ENCODE peak calls at places on chromosomes 5 and 9, in ten cellular contexts. Q, M, V, J, U, W, I, C, B and G are unnamed samples.

GRCh38 chr9:112754578-112754977 is 4.0 kb downstream of the SNX30 start:
- DNase-seq in V (no peak), W (no peak), Q (no peak), U (no peak), B (no peak), I (no peak), M (no peak), J (no peak), C (no peak), G (no peak)

GRCh38 chr5:42949348-42950090 is 90.6 kb downstream of the ANXA2R start:
- DNase-seq in C (no peak), U (peak), Q (peak), V (peak), B (peak), M (peak), I (peak), W (peak), J (peak), G (no peak)

GRCh38 chr9:96482471-96482870 is 32.5 kb downstream of the HABP4 start:
- DNase-seq in Q (no peak), W (no peak), U (no peak), B (no peak), V (no peak), M (no peak), J (no peak), I (no peak), C (no peak), G (no peak)

GRCh38 chr5:108382784-108383358 is 973 bp upstream of the FBXL17 start:
- DNase-seq in V (no peak), B (no peak), J (peak), M (peak), Q (no peak), U (no peak), I (peak), C (no peak), W (no peak), G (no peak)

GRCh38 chr5:176188085-176188484 is 50.1 kb upstream of the SIMC1 start:
- DNase-seq in B (no peak), J (no peak), M (no peak), W (no peak), V (no peak), C (no peak), U (no peak), Q (no peak), I (no peak), G (no peak)

GRCh38 chr9:1732670-1733069 is 282.5 kb upstream of the SMARCA2 start:
- DNase-seq in B (no peak), M (no peak), V (no peak), J (no peak), W (no peak), Q (no peak), I (no peak), U (no peak), C (no peak), G (no peak)

GRCh38 chr5:148145916-148146315 is 22.4 kb upstream of the SPINK14 start:
- DNase-seq in Q (no peak), I (peak), C (no peak), M (peak), W (no peak), U (no peak), V (peak), J (peak), B (peak), G (peak)

GRCh38 chr5:55134053-55134722 is 25.8 kb upstream of the GPX8 start:
- DNase-seq in J (no peak), B (no peak), M (no peak), V (no peak), W (no peak), C (no peak), I (no peak), Q (no peak), U (no peak), G (no peak)

GRCh38 chr5:86979801-86980510 is 287.7 kb upstream of the RASA1 start:
- DNase-seq in Q (no peak), I (peak), J (no peak), V (no peak), C (no peak), B (peak), U (peak), M (no peak), W (no peak), G (no peak)

GRCh38 chr9:133356391-133357091 is at the start of the genes SURF1 and SURF2:
- DNase-seq in V (peak), W (peak), Q (peak), U (no peak), C (peak), M (peak), I (peak), J (peak), B (peak), G (peak)

GRCh38 chr5:135339189-135339588 is 59.8 kb downstream of the MACROH2A1 start:
- DNase-seq in I (no peak), U (no peak), Q (no peak), B (no peak), W (peak), M (no peak), V (no peak), C (no peak), J (no peak), G (no peak)

GRCh38 chr5:125914471-125914870 is 508.7 kb upstream of the GRAMD2B start:
- DNase-seq in B (no peak), J (no peak), U (no peak), C (no peak), W (no peak), V (no peak), M (no peak), I (no peak), Q (no peak), G (no peak)

GRCh38 chr9:32264171-32264862 is 120.1 kb upstream of the ACO1 start:
- DNase-seq in I (peak), U (no peak), V (no peak), J (no peak), M (no peak), W (no peak), B (peak), Q (no peak), C (no peak), G (no peak)

GRCh38 chr5:149264432-149265069 is 7.1 kb upstream of the AFAP1L1 start:
- DNase-seq in U (no peak), M (peak), J (peak), I (peak), V (peak), Q (no peak), W (no peak), C (no peak), B (peak), G (no peak)

GRCh38 chr5:76990899-76991475 is 38.1 kb downstream of the CRHBP start:
- DNase-seq in Q (no peak), C (no peak), W (no peak), J (no peak), I (no peak), M (no peak), V (no peak), B (no peak), U (no peak), G (no peak)

GRCh38 chr5:158751961-158752655 is 347.6 kb downstream of the EBF1 start:
- DNase-seq in I (no peak), B (no peak), Q (no peak), U (no peak), V (no peak), M (no peak), J (no peak), C (no peak), W (no peak), G (no peak)

GRCh38 chr5:9165567-9165966 is 380.3 kb downstream of the SEMA5A start:
- DNase-seq in B (no peak), C (no peak), U (no peak), J (no peak), I (no peak), V (no peak), Q (no peak), W (no peak), M (no peak), G (no peak)

GRCh38 chr5:53970510-53970909 is 339.9 kb downstream of the ARL15 start:
- DNase-seq in C (no peak), U (no peak), Q (no peak), W (no peak), I (no peak), J (no peak), V (no peak), M (no peak), B (no peak), G (no peak)

GRCh38 chr5:172430354-172430753 is 24.0 kb downstream of the SH3PXD2B start:
- DNase-seq in C (peak), V (no peak), Q (no peak), W (no peak), J (no peak), M (no peak), U (no peak), I (no peak), B (no peak), G (no peak)

GRCh38 chr5:171484460-171484899 is 65.0 kb downstream of the FGF18 start:
- DNase-seq in B (no peak), W (no peak), M (peak), Q (no peak), I (peak), U (no peak), V (no peak), J (no peak), C (no peak), G (no peak)

GRCh38 chr5:125481506-125482455 is 735.3 kb upstream of the ZNF608 start:
- DNase-seq in V (no peak), J (no peak), Q (no peak), M (no peak), W (no peak), B (no peak), C (no peak), I (no peak), U (no peak), G (no peak)

GRCh38 chr5:134328619-134329018 is 38.4 kb downstream of the CDKL3 start:
- DNase-seq in J (no peak), W (no peak), Q (no peak), B (no peak), I (no peak), M (no peak), V (no peak), U (no peak), C (no peak), G (no peak)

GRCh38 chr5:37915078-37915736 is 75.4 kb upstream of the GDNF start:
- DNase-seq in Q (no peak), B (no peak), C (no peak), V (no peak), M (no peak), I (no peak), J (no peak), W (no peak), U (no peak), G (no peak)

GRCh38 chr5:173535976-173536639 is 80.3 kb downstream of the BOD1 start:
- DNase-seq in V (no peak), C (no peak), B (no peak), J (no peak), M (no peak), U (no peak), W (no peak), Q (no peak), I (no peak), G (no peak)

GRCh38 chr5:181052928-181053759 is 13.1 kb downstream of the BTNL9 start:
- DNase-seq in U (no peak), W (no peak), B (no peak), M (peak), J (no peak), C (peak), Q (no peak), V (no peak), I (peak), G (no peak)

GRCh38 chr5:14118551-14119320 is 24.4 kb upstream of the TRIO start:
- DNase-seq in B (no peak), U (no peak), C (peak), V (no peak), W (no peak), M (no peak), J (no peak), I (peak), Q (no peak), G (no peak)

GRCh38 chr5:133841831-133842750 is 126.3 kb downstream of the C5orf15 start:
- DNase-seq in B (no peak), U (no peak), J (no peak), M (no peak), V (no peak), C (no peak), I (no peak), W (peak), Q (peak), G (peak)

GRCh38 chr9:95626885-95627558 is 110.3 kb upstream of the PTCH1 start:
- DNase-seq in C (peak), B (no peak), W (peak), J (no peak), U (no peak), I (no peak), M (peak), Q (peak), V (no peak), G (no peak)

GRCh38 chr5:30839956-30840355 is 353.5 kb upstream of the CDH6 start:
- DNase-seq in M (no peak), W (no peak), Q (no peak), V (no peak), J (no peak), B (no peak), C (no peak), I (no peak), U (no peak), G (no peak)

GRCh38 chr9:135698236-135698635 is 1.0 kb downstream of the SOHLH1 start:
- DNase-seq in Q (no peak), I (no peak), M (no peak), C (peak), B (no peak), J (no peak), W (no peak), V (no peak), U (no peak), G (no peak)

GRCh38 chr9:36041491-36041890 is 4.8 kb downstream of the RECK start:
- DNase-seq in B (no peak), U (no peak), W (no peak), Q (no peak), M (no peak), V (no peak), I (no peak), C (no peak), J (no peak), G (no peak)

GRCh38 chr5:99865159-99865558 is 670.0 kb upstream of the FAM174A start:
- DNase-seq in Q (no peak), I (no peak), U (no peak), J (no peak), M (no peak), V (no peak), B (no peak), C (no peak), W (no peak), G (no peak)

GRCh38 chr5:81397169-81397568 is 3.2 kb upstream of the ACOT12 start:
- DNase-seq in Q (no peak), M (no peak), J (no peak), U (no peak), V (no peak), W (no peak), B (no peak), I (no peak), C (no peak), G (no peak)

GRCh38 chr5:7717691-7718090 is 133.2 kb downstream of the CFAP90 start:
- DNase-seq in B (no peak), C (no peak), V (no peak), J (no peak), W (no peak), Q (no peak), U (no peak), I (no peak), M (no peak), G (no peak)

GRCh38 chr5:105619725-105620124 is 2051.0 kb downstream of the EFNA5 start:
- DNase-seq in B (no peak), C (no peak), V (no peak), U (no peak), W (no peak), I (no peak), Q (no peak), J (no peak), M (no peak), G (no peak)

GRCh38 chr9:136965771-136966484 is 11.4 kb upstream of the PTGDS start:
- DNase-seq in V (no peak), U (no peak), M (no peak), I (peak), W (no peak), B (no peak), Q (no peak), J (no peak), C (no peak), G (no peak)

GRCh38 chr9:94720846-94721549 is 5.5 kb upstream of the AOPEP start:
- DNase-seq in I (no peak), B (peak), Q (no peak), W (no peak), U (no peak), J (no peak), M (no peak), V (no peak), C (no peak), G (no peak)

GRCh38 chr9:82021198-82021597 is 32.6 kb downstream of the SPATA31D1 start:
- DNase-seq in Q (peak), C (no peak), V (no peak), J (peak), M (no peak), B (peak), I (no peak), U (no peak), W (peak), G (peak)
- TF ChIP-seq POLR2AphosphoS5 in Q (peak), C (no peak), V (no peak), J (peak), M (no peak), B (no peak), I (no peak), U (no peak), W (no peak), G (no peak)

DNA sequence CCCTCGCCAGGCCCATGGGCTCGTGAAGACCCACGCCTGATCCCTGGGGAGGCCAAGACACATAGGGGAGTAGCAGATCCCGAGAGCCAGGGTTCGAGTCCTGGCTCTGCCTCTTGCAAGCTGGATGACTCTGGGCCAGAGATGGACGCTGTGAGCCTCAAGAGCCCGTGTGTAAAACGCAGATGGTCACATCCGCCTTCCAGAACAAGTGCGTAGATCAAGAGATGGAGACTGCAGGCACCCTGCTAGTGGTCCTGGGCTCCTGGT is 8.2 kb downstream of the ST6GALNAC4 start:
- DNase-seq in Q (no peak), C (no peak), U (no peak), I (no peak), B (no peak), V (no peak), M (no peak), W (no peak), J (no peak), G (no peak)
- TF ChIP-seq POLR2AphosphoS5 in Q (no peak), C (no peak), U (no peak), I (no peak), B (no peak), V (no peak), M (no peak), W (no peak), J (no peak), G (no peak)

DNA sequence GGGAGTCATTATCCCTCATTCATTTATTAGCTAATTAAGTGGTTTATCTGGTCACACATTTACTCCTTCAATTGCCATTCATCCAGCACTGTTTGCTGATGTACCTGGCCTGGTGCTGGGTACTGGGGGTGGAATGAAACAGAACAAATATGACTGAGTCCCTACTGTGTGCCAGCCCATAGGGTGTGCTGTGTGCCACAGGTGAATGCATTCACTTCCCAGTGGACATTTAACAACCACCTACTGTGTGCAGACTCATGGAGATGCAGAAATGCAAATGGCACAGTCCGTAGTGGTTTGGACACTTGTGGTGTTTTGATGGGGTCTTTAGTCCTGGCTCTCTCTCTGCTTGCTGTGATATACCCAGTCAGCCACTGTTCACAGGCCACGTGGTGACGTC is 10.5 kb downstream of the NEK6 start:
- DNase-seq in B (no peak), U (no peak), Q (no peak), M (no peak), I (no peak), J (no peak), W (no peak), V (no peak), C (no peak), G (no peak)
- TF ChIP-seq POLR2AphosphoS5 in B (no peak), U (no peak), Q (no peak), M (no peak), I (no peak), J (no peak), W (no peak), V (no peak), C (no peak), G (no peak)

DNA sequence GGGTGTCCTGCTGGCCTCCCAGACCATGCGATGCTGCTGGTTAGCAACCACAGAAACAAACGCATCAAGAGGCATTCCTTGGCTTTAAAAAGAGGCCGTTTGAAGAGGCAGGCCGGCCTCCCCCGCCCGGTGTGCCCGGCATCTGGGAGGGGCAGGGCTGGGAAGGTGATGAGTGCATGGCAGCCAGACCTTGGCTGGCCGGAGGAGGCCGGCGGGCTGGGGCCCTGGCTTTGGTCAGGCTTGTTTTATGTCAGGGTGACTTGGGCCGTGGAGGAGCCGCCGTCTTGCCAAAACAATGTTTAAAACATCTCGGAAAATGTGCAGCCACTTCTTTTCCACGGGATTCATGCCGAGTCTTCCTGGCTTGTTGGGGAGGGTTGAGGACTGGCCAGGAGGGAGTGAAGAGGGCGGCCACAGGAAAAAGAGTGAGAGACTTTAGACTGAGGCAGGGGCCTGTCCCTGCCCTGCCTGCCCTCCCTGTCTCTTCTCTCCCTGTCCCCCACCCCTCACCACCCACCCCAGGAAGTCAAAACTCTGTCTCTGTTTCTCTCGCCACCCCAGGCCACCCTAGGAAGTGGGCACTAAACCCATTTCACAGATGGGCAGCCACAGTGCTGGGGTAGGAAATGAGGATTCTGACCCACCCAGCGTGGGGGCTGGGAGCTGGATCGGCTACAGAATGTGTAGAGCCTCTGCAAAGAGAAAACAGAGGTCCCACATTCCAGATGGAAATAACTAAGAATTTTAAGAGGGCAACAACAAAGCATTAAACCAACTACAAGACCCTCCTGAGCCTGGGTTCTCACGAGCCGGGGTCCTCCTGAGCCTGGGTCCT is 143.0 kb downstream of the RXRA start:
- DNase-seq in B (no peak), J (no peak), Q (no peak), M (peak), W (peak), I (no peak), U (no peak), C (peak), V (no peak), G (no peak)
- TF ChIP-seq POLR2AphosphoS5 in B (no peak), J (no peak), Q (no peak), M (no peak), W (peak), I (no peak), U (no peak), C (no peak), V (no peak), G (no peak)

GRCh38 chr5:114010362-114010761 is 351.5 kb upstream of the KCNN2 start:
- DNase-seq in J (no peak), C (no peak), U (no peak), V (no peak), B (no peak), W (no peak), I (no peak), Q (no peak), M (no peak), G (no peak)

GRCh38 chr5:114007678-114008077 is 354.2 kb upstream of the KCNN2 start:
- DNase-seq in C (no peak), I (no peak), B (no peak), U (no peak), J (no peak), Q (no peak), M (no peak), W (no peak), V (no peak), G (no peak)
- TF ChIP-seq POLR2AphosphoS5 in C (no peak), I (no peak), B (no peak), U (no peak), J (no peak), Q (no peak), M (no peak), W (no peak), V (no peak), G (no peak)

GRCh38 chr9:4630836-4631235 is 31.3 kb upstream of the PLPP6 start:
- DNase-seq in W (no peak), U (no peak), M (no peak), I (peak), V (no peak), J (no peak), Q (no peak), C (no peak), B (no peak), G (no peak)
- TF ChIP-seq POLR2AphosphoS5 in W (no peak), U (no peak), M (no peak), I (no peak), V (no peak), J (no peak), Q (no peak), C (no peak), B (no peak), G (no peak)